ENCODE peak calls at places on chromosomes 7 and 10, in seven cellular contexts. T, S, M, Z, Q, X and D are unnamed samples.

GRCh38 chr10:31099664-31100063 is 68.0 kb upstream of the ZNF438 start:
- DNase-seq in Z (no peak), M (peak; percentile 91), X (no peak), T (no peak), Q (no peak), S (peak; percentile 45), D (no peak)

GRCh38 chr7:135334830-135335543 is 101.3 kb downstream of the STRA8 start:
- DNase-seq in Z (no peak), Q (no peak), S (no peak), T (no peak), M (no peak), X (no peak), D (no peak)

GRCh38 chr10:93916257-93917063 is 22.7 kb downstream of the SLC35G1 start:
- DNase-seq in X (no peak), T (no peak), Z (no peak), S (peak; percentile 13), M (no peak), Q (no peak), D (no peak)

GRCh38 chr7:146262527-146262926 is 145.9 kb downstream of the CNTNAP2 start:
- DNase-seq in Q (no peak), M (no peak), T (no peak), Z (no peak), S (no peak), X (no peak), D (no peak)

GRCh38 chr7:142498364-142498763 is 240.5 kb upstream of the PRSS58 start:
- DNase-seq in X (no peak), Z (no peak), T (no peak), S (no peak), M (no peak), Q (no peak), D (no peak)

GRCh38 chr10:61627266-61627665 is 35.5 kb upstream of the CABCOCO1 start:
- DNase-seq in S (peak; percentile 15), M (no peak), T (no peak), X (no peak), Z (no peak), Q (no peak), D (no peak)

GRCh38 chr7:43076189-43076605 is 36.2 kb upstream of the HECW1 start:
- DNase-seq in X (no peak), M (no peak), S (peak; percentile 77), Z (no peak), T (no peak), Q (no peak), D (no peak)

GRCh38 chr10:70131560-70131937 is 1.1 kb downstream of the AIFM2 start:
- DNase-seq in T (no peak), X (no peak), M (no peak), Z (no peak), Q (no peak), S (no peak), D (no peak)

GRCh38 chr10:3429651-3430050 is 257.1 kb upstream of the PITRM1 start:
- DNase-seq in Q (no peak), Z (no peak), S (no peak), X (no peak), T (no peak), M (no peak), D (no peak)

GRCh38 chr7:18859331-18859730 is 258.1 kb downstream of the TWIST1 start:
- DNase-seq in S (peak; percentile 62), T (no peak), Q (no peak), X (no peak), M (no peak), Z (no peak), D (no peak)

GRCh38 chr7:141754939-141755338 is 9.0 kb upstream of the TAS2R3 start:
- DNase-seq in T (peak; percentile 16), X (no peak), Z (no peak), M (peak; percentile 33), Q (no peak), S (peak; percentile 21), D (no peak)

GRCh38 chr10:105149371-105149871 is 508.3 kb downstream of the SORCS3 start:
- DNase-seq in T (no peak), X (no peak), M (no peak), Q (no peak), Z (no peak), S (peak; percentile 23), D (no peak)

GRCh38 chr7:19560111-19560883 is 148.5 kb downstream of the POLR1F start:
- DNase-seq in M (no peak), Z (no peak), X (no peak), Q (no peak), T (no peak), S (peak; percentile 92), D (no peak)

GRCh38 chr7:80900583-80901576 is 18.0 kb downstream of the SEMA3C start:
- DNase-seq in S (peak; percentile 80), Z (no peak), X (no peak), M (no peak), T (no peak), Q (no peak), D (no peak)

GRCh38 chr7:142636751-142637150 is 112.5 kb upstream of the PRSS1 start:
- DNase-seq in T (no peak), Z (peak; percentile 18), X (no peak), Q (no peak), M (no peak), S (no peak), D (peak; percentile 24)

GRCh38 chr10:132062641-132063390 is 2.9 kb upstream of the JAKMIP3 start:
- DNase-seq in S (no peak), M (no peak), X (no peak), T (no peak), Q (no peak), Z (no peak), D (no peak)

GRCh38 chr10:119466655-119467054 is 75.9 kb downstream of the RGS10 start:
- DNase-seq in M (peak; percentile 35), X (no peak), Z (no peak), S (peak; percentile 39), Q (no peak), T (no peak), D (no peak)

GRCh38 chr7:155458317-155459132 is 596 bp downstream of the EN2 start:
- DNase-seq in S (no peak), M (peak; percentile 26), Z (no peak), T (peak; percentile 43), X (no peak), Q (no peak), D (no peak)

GRCh38 chr7:47458057-47458456 is 123.9 kb downstream of the TNS3 start:
- DNase-seq in Q (no peak), M (no peak), T (no peak), Z (no peak), X (no peak), S (peak; percentile 100), D (no peak)